ENCODE peak calls at places on chromosomes 3 and 15, in five cellular contexts. N is uterus, X is GM23248, L is Caco-2, F is transverse colon. H is an unnamed sample.

GRCh38 chr3:49006591-49007067 is 562 bp upstream of the WDR6 start:
- DNase-seq in F (peak), N (peak), L (no peak), X (peak), H (no peak)

GRCh38 chr3:66476852-66477381 is 23.9 kb downstream of the LRIG1 start:
- DNase-seq in X (no peak), F (peak), L (peak), N (no peak), H (no peak)

GRCh38 chr15:68629519-68630204 is 50.9 kb downstream of the CORO2B start:
- DNase-seq in N (no peak), X (no peak), F (no peak), L (no peak), H (no peak)

GRCh38 chr3:100810671-100811070 is 101.4 kb downstream of the TFG start:
- DNase-seq in N (no peak), L (no peak), F (no peak), X (peak), H (no peak)

GRCh38 chr3:159378391-159378790 is 576.5 kb downstream of the MFSD1 start:
- DNase-seq in F (no peak), N (no peak), X (no peak), L (no peak), H (no peak)

GRCh38 chr15:41336549-41336948 is 3.9 kb downstream of the NUSAP1 start:
- DNase-seq in N (no peak), F (no peak), X (no peak), L (no peak), H (no peak)

GRCh38 chr3:57949779-57950618 is 58.2 kb upstream of the FLNB start:
- DNase-seq in L (no peak), F (no peak), N (peak), X (peak), H (no peak)

GRCh38 chr3:186618318-186618938 is 5.6 kb downstream of the AHSG start:
- DNase-seq in L (no peak), N (no peak), F (no peak), X (no peak), H (no peak)

GRCh38 chr3:170220871-170221270 is 1.4 kb upstream of the PRKCI start:
- DNase-seq in X (peak), L (no peak), N (no peak), F (no peak), H (no peak)

GRCh38 chr3:129665024-129665768 is 58.7 kb upstream of the PLXND1 start:
- DNase-seq in N (no peak), F (no peak), X (peak), L (no peak), H (no peak)

GRCh38 chr3:186823391-186823790 is 17.1 kb upstream of the RFC4 start:
- DNase-seq in N (no peak), L (no peak), X (peak), F (no peak), H (no peak)

GRCh38 chr3:141387446-141388030 is 19.2 kb downstream of the ZBTB38 start:
- DNase-seq in F (no peak), X (no peak), N (no peak), L (no peak), H (no peak)

GRCh38 chr3:146709969-146710368 is 104.8 kb upstream of the PLSCR5 start:
- DNase-seq in F (no peak), N (no peak), L (no peak), X (no peak), H (no peak)

GRCh38 chr15:97968380-97968779 is 7.9 kb downstream of the ARRDC4 start:
- DNase-seq in F (no peak), X (peak), N (no peak), L (no peak), H (no peak)

GRCh38 chr3:5275529-5275928 is 88.0 kb downstream of the EDEM1 start:
- DNase-seq in L (no peak), N (no peak), F (no peak), X (peak), H (no peak)

GRCh38 chr15:91862891-91863520 is 9.5 kb downstream of the SLCO3A1 start:
- DNase-seq in X (no peak), L (no peak), F (no peak), N (no peak), H (no peak)

GRCh38 chr15:99564221-99565030 is 1.4 kb upstream of the MEF2A start:
- DNase-seq in N (peak), L (no peak), F (peak), X (peak), H (no peak)

GRCh38 chr3:161977063-161977462 is 480.5 kb downstream of the OTOL1 start:
- DNase-seq in L (no peak), F (no peak), X (peak), N (no peak), H (no peak)

GRCh38 chr3:30643763-30644462 is 37.5 kb downstream of the TGFBR2 start:
- DNase-seq in L (no peak), N (no peak), F (peak), X (no peak), H (no peak)

GRCh38 chr15:30670056-30670455 is 44.1 kb downstream of the ARHGAP11B start:
- DNase-seq in F (no peak), X (no peak), L (no peak), N (no peak), H (no peak)

GRCh38 chr15:38944551-38944950 is 379.9 kb upstream of the RASGRP1 start:
- DNase-seq in F (no peak), L (no peak), N (no peak), X (no peak), H (no peak)

GRCh38 chr3:11060500-11061251 is 68.1 kb downstream of the SLC6A1 start:
- DNase-seq in X (peak), F (peak), N (peak), L (peak), H (peak)

GRCh38 chr3:48694610-48695051 is 8.9 kb upstream of the NCKIPSD start:
- DNase-seq in X (peak), L (no peak), N (peak), F (peak), H (no peak)

GRCh38 chr15:58182460-58183163 is 44.4 kb downstream of the AQP9 start:
- DNase-seq in X (peak), N (no peak), L (peak), F (peak), H (peak)

GRCh38 chr15:81887913-81888312 is 157.9 kb downstream of the MEX3B start:
- DNase-seq in N (peak), F (no peak), L (no peak), X (peak), H (no peak)

GRCh38 chr15:50828610-50829206 is 63.2 kb upstream of the SPPL2A start:
- DNase-seq in F (peak), N (peak), L (peak), X (peak), H (peak)

GRCh38 chr15:29671308-29671981 is 150.8 kb downstream of the TJP1 start:
- DNase-seq in X (peak), N (no peak), F (no peak), L (no peak), H (peak)

GRCh38 chr15:100030586-100031249 is 297.5 kb upstream of the LYSMD4 start:
- DNase-seq in N (no peak), L (no peak), F (no peak), X (no peak), H (no peak)

GRCh38 chr3:189952272-189952671 is 168.4 kb downstream of the P3H2 start:
- DNase-seq in F (no peak), L (no peak), N (no peak), X (no peak), H (no peak)

GRCh38 chr15:92082217-92082843 is 228.8 kb downstream of the SLCO3A1 start:
- DNase-seq in N (peak), L (peak), F (peak), X (peak), H (peak)

GRCh38 chr15:55383687-55384086 is 24.5 kb downstream of the CCPG1 start:
- DNase-seq in X (no peak), N (no peak), F (no peak), L (no peak), H (no peak)
- H3K4me3 ChIP-seq in X (no peak), N (no peak), F (no peak), L (no peak), H (no peak)

DNA sequence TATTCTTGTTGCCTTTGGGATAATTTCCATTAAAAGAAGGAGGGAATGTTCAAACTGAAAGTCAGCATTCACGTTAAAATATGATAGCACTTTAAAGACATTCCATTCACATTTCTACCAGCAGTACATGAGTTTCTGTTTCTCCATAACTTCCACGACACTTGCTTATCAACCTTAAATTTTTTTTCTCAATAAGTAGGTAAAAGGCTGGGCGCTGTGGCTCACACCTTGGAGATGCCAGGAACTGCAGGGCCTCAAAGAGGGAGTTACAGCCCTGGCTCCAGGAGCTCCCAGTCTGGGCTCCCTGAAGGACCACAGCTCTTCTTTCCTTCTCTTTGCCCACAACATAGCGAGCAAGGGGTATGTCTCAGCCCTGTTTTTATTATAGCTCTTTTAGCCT is 42.9 kb upstream of the PRR23C start:
- DNase-seq in N (no peak), F (no peak), L (no peak), X (no peak), H (no peak)
- H3K4me3 ChIP-seq in N (no peak), F (no peak), L (no peak), X (no peak), H (no peak)

GRCh38 chr15:66704019-66704782 is 2.2 kb downstream of the SMAD6 start:
- DNase-seq in F (peak), L (no peak), X (no peak), N (no peak), H (no peak)
- H3K4me3 ChIP-seq in F (peak), L (peak), X (peak), N (peak), H (peak)

GRCh38 chr3:175308105-175308504 is 449.0 kb downstream of the NAALADL2 start:
- DNase-seq in L (no peak), F (no peak), X (no peak), N (no peak), H (no peak)

GRCh38 chr3:175311404-175311803 is 452.3 kb downstream of the NAALADL2 start:
- DNase-seq in N (no peak), X (no peak), F (no peak), L (no peak), H (no peak)

GRCh38 chr3:175304437-175304836 is 445.3 kb downstream of the NAALADL2 start:
- DNase-seq in N (no peak), X (no peak), L (no peak), F (no peak), H (no peak)

GRCh38 chr3:175310046-175310445 is 450.9 kb downstream of the NAALADL2 start:
- DNase-seq in N (no peak), F (no peak), L (no peak), X (no peak), H (no peak)

DNA sequence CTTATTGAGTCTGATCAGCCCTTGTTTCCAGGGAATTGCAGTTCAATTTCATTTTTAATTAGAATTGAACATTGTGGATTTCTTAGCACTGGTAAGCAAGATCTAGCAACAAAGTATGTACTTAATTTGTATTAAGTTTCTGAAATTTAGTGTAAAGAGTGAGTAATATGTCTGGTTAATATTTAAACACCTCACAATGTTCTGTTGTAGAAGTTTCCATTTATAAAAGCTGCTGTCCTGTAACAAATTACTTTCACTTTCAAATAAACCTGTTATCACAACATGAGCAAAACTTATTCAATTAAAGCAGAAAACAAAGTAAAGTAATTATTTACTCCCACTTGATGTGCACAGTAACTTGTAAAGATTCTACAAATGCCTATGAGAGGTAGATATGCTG is 448.5 kb downstream of the NAALADL2 start:
- DNase-seq in L (no peak), F (no peak), N (no peak), X (no peak), H (no peak)
- H3K4me3 ChIP-seq in L (no peak), F (no peak), N (no peak), X (no peak), H (no peak)

GRCh38 chr3:86244897-86245296 is 746.1 kb downstream of the VGLL3 start:
- DNase-seq in L (no peak), F (no peak), N (no peak), X (no peak), H (no peak)
- H3K4me3 ChIP-seq in L (no peak), F (no peak), N (no peak), X (no peak), H (no peak)

GRCh38 chr15:25536801-25537310 is 98.0 kb upstream of the UBE3A start:
- DNase-seq in L (no peak), N (no peak), F (no peak), X (no peak), H (peak)
- H3K4me3 ChIP-seq in L (no peak), N (no peak), F (no peak), X (no peak), H (no peak)

DNA sequence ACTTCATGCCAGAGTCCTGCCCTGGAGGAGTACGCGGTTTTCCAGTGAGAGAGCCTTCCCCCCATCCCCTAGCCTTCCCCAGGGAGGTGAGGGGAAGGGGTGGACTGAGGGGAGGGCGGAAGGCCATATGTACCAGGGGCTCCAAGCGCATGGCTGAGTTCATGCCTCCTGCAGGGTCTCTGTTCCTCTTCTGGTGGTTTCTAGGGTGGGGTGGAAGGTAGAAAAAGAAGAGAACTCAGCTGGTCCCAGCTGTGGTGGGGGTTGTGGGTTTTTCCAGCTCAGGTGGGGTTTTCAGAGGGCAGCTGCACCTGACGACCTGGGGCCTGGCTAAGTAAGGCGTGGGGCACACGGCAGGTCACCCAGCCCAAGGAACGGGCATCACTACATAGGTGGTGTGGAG is 10.7 kb upstream of the IQSEC1 start:
- DNase-seq in N (no peak), X (no peak), L (no peak), F (peak), H (no peak)
- H3K4me3 ChIP-seq in N (no peak), X (no peak), L (no peak), F (no peak), H (no peak)

GRCh38 chr15:90211440-90212168 is 10.5 kb downstream of the SEMA4B start:
- DNase-seq in N (no peak), L (no peak), X (peak), F (peak), H (no peak)
- H3K4me3 ChIP-seq in N (no peak), L (no peak), X (no peak), F (no peak), H (no peak)